ENCODE peak calls at places on chromosomes 3 and 15, in five cellular contexts. E is astrocyte of the spinal cord, Z is NCI-H2081, Y is Daoy, W is MCF 10A. A is an unnamed sample.

GRCh38 chr3:130316164-130316563 is 29.3 kb upstream of the COL6A5 start:
- DNase-seq in E (peak), W (no peak), Y (no peak), Z (no peak), A (no peak)

GRCh38 chr3:112358311-112358780 is 25.4 kb downstream of the CD200 start:
- DNase-seq in Z (no peak), Y (no peak), E (no peak), W (no peak), A (no peak)

GRCh38 chr3:65479967-65480366 is 558.8 kb downstream of the MAGI1 start:
- DNase-seq in Z (no peak), W (peak), E (peak), Y (no peak), A (no peak)

GRCh38 chr3:174821477-174821876 is 37.7 kb upstream of the NAALADL2 start:
- DNase-seq in E (no peak), Y (no peak), Z (no peak), W (no peak), A (peak)

GRCh38 chr3:140736863-140737460 is 59.1 kb downstream of the TRIM42 start:
- DNase-seq in Z (peak), W (peak), Y (peak), E (peak), A (peak)

GRCh38 chr3:23845361-23845760 is 39.6 kb downstream of the UBE2E1 start:
- DNase-seq in W (no peak), Z (no peak), E (no peak), Y (no peak), A (no peak)

GRCh38 chr3:146503459-146504202 is 34.3 kb upstream of the PLSCR2 start:
- DNase-seq in W (peak), Y (peak), Z (peak), E (peak), A (peak)

GRCh38 chr15:90325677-90326200 is 26.3 kb upstream of the ZNF774 start:
- DNase-seq in E (no peak), W (no peak), Z (no peak), Y (no peak), A (no peak)

GRCh38 chr3:60967141-60967540 is 284.1 kb downstream of the FHIT start:
- DNase-seq in W (no peak), Y (no peak), Z (no peak), E (no peak), A (no peak)

GRCh38 chr15:52717924-52718323 is 38.7 kb upstream of the ATOSA start:
- DNase-seq in Z (no peak), Y (no peak), E (no peak), W (no peak), A (no peak)

GRCh38 chr3:151976211-151977050 is 103.0 kb downstream of the SUCNR1 start:
- DNase-seq in Z (no peak), W (peak), E (peak), Y (peak), A (no peak)

GRCh38 chr15:69919816-69920215 is 177.9 kb downstream of the TLE3 start:
- DNase-seq in E (no peak), Z (no peak), Y (no peak), W (no peak), A (no peak)

GRCh38 chr3:47227678-47228077 is 54.9 kb downstream of the KIF9 start:
- DNase-seq in Y (no peak), W (no peak), Z (no peak), E (no peak), A (no peak)

GRCh38 chr15:29270169-29270955 is 740 bp upstream of the NSMCE3 start:
- DNase-seq in Z (no peak), W (no peak), E (peak), Y (no peak), A (no peak)

GRCh38 chr15:79003301-79003700 is 58.5 kb upstream of the CTSH start:
- DNase-seq in Y (peak), Z (no peak), E (no peak), W (no peak), A (no peak)

GRCh38 chr3:46667061-46667621 is 26.3 kb downstream of the ALS2CL start:
- DNase-seq in E (no peak), W (no peak), Z (no peak), Y (no peak), A (no peak)

GRCh38 chr3:120093923-120094775 is at the start of gene GSK3B:
- DNase-seq in W (peak), E (peak), Z (peak), Y (peak), A (peak)

GRCh38 chr3:128364808-128365360 is 101.8 kb downstream of the DNAJB8 start:
- DNase-seq in Y (no peak), E (no peak), W (no peak), Z (no peak), A (no peak)

GRCh38 chr3:56915969-56916586 is 114.3 kb upstream of the ARHGEF3 start:
- DNase-seq in Y (no peak), E (no peak), W (no peak), Z (no peak), A (no peak)

GRCh38 chr15:52462806-52463360 is 65.8 kb downstream of the MYO5A start:
- DNase-seq in E (no peak), W (no peak), Z (no peak), Y (no peak), A (no peak)

GRCh38 chr3:50269977-50270413 is 1.0 kb downstream of the SEMA3B start:
- DNase-seq in Z (no peak), Y (peak), W (peak), E (no peak), A (no peak)

GRCh38 chr3:69144631-69145244 is 22.3 kb upstream of the LMOD3 start:
- DNase-seq in E (peak), W (no peak), Z (peak), Y (no peak), A (no peak)

GRCh38 chr3:45554001-45554691 is 40.4 kb upstream of the LIMD1 start:
- DNase-seq in W (no peak), E (no peak), Z (no peak), Y (no peak), A (peak)

GRCh38 chr3:160635213-160635612 is 41.7 kb upstream of the ARL14 start:
- DNase-seq in Z (no peak), E (no peak), W (no peak), Y (no peak), A (no peak)

GRCh38 chr15:92848852-92849598 is 51.1 kb upstream of the CHD2 start:
- DNase-seq in W (no peak), E (peak), Y (no peak), Z (no peak), A (no peak)

GRCh38 chr3:86986666-86987420 is 4.1 kb downstream of the VGLL3 start:
- DNase-seq in Y (no peak), Z (no peak), E (peak), W (peak), A (no peak)

GRCh38 chr3:42504334-42505202 is 2.1 kb downstream of the VIPR1 start:
- DNase-seq in Z (no peak), E (no peak), W (no peak), Y (no peak), A (no peak)